ENCODE peak calls at places on chromosomes 1 and 21, in four cellular contexts. One of them, this sample, is unnamed.
A peak's percentile ranks its signal among the peaks of the same experiment; 100 is the strongest.

GRCh38 chr21:36756527-36756926 is 57.6 kb downstream of the SIM2 start:
- DNase-seq in tibial nerve: no peak
- DNase-seq in brain microvascular endothelial cell: peak; percentile 23
- DNase-seq in stomach: peak; percentile 11
- DNase-seq in this sample: no peak

GRCh38 chr1:43666608-43667007 is 16.7 kb downstream of the KDM4A start:
- DNase-seq in stomach: no peak
- DNase-seq in tibial nerve: no peak
- DNase-seq in brain microvascular endothelial cell: no peak
- DNase-seq in this sample: no peak

GRCh38 chr1:167629681-167630567 is at the start of gene RCSD1:
- DNase-seq in brain microvascular endothelial cell: no peak
- DNase-seq in stomach: peak; percentile 47
- DNase-seq in tibial nerve: no peak
- DNase-seq in this sample: no peak

GRCh38 chr21:42746593-42747266 is 93.3 kb downstream of the PDE9A start:
- DNase-seq in stomach: peak; percentile 53
- DNase-seq in tibial nerve: no peak
- DNase-seq in brain microvascular endothelial cell: no peak
- DNase-seq in this sample: no peak

GRCh38 chr1:29004813-29005212 is 90.4 kb downstream of the EPB41 start:
- DNase-seq in brain microvascular endothelial cell: no peak
- DNase-seq in stomach: no peak
- DNase-seq in tibial nerve: no peak
- DNase-seq in this sample: no peak

GRCh38 chr1:22137006-22137720 is 5.7 kb downstream of the WNT4 start:
- DNase-seq in brain microvascular endothelial cell: no peak
- DNase-seq in stomach: no peak
- DNase-seq in tibial nerve: no peak
- DNase-seq in this sample: no peak

GRCh38 chr1:47707887-47708535 is 270.2 kb downstream of the FOXD2 start:
- DNase-seq in tibial nerve: no peak
- DNase-seq in stomach: no peak
- DNase-seq in brain microvascular endothelial cell: no peak
- DNase-seq in this sample: no peak

GRCh38 chr1:19799233-19799876 is 361 bp downstream of the TMCO4 start:
- DNase-seq in stomach: peak; percentile 84
- DNase-seq in tibial nerve: peak; percentile 27
- DNase-seq in brain microvascular endothelial cell: no peak
- DNase-seq in this sample: no peak

GRCh38 chr1:229012823-229013222 is 258.1 kb upstream of the RAB4A start:
- DNase-seq in brain microvascular endothelial cell: peak; percentile 39
- DNase-seq in stomach: no peak
- DNase-seq in tibial nerve: no peak
- DNase-seq in this sample: no peak

GRCh38 chr1:229018674-229019295 is 252.1 kb upstream of the RAB4A start:
- DNase-seq in tibial nerve: no peak
- DNase-seq in brain microvascular endothelial cell: no peak
- DNase-seq in stomach: no peak
- DNase-seq in this sample: no peak

GRCh38 chr1:229015791-229016190 is 255.1 kb upstream of the RAB4A start:
- DNase-seq in brain microvascular endothelial cell: no peak
- DNase-seq in tibial nerve: no peak
- DNase-seq in stomach: no peak
- DNase-seq in this sample: no peak

GRCh38 chr1:229011022-229011421 is 259.9 kb upstream of the RAB4A start:
- DNase-seq in stomach: no peak
- DNase-seq in brain microvascular endothelial cell: no peak
- DNase-seq in tibial nerve: no peak
- DNase-seq in this sample: no peak

GRCh38 chr1:229013981-229014380 is 256.9 kb upstream of the RAB4A start:
- DNase-seq in tibial nerve: no peak
- DNase-seq in brain microvascular endothelial cell: no peak
- DNase-seq in stomach: no peak
- DNase-seq in this sample: no peak
- TF ChIP-seq CTCF in tibial nerve: no peak
- TF ChIP-seq CTCF in brain microvascular endothelial cell: no peak
- TF ChIP-seq CTCF in stomach: no peak
- TF ChIP-seq CTCF in this sample: no peak

DNA sequence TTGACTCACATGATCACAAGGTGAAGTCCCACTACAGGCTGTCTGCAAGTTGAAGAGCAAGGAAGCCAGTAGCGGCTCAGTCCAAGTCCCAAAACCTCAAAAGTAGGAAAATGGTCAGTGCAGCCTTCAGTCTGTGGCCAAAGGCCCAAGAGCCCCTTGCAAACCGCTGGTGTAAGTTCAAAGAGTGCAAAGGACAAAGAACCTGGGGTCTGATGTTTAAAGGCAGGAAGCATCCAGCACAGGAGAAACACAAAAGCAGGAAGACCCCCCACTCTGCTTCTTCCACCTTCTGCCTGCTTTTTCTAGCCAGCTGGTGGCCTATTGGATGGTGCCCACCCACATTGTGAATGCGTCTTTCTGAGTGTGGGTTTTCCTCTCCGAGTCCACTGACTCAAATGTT is 2222.6 kb downstream of the MRPL39 start:
- DNase-seq in tibial nerve: no peak
- DNase-seq in brain microvascular endothelial cell: no peak
- DNase-seq in stomach: no peak
- DNase-seq in this sample: no peak
- H3K4me3 ChIP-seq in tibial nerve: no peak overlapping the region
- H3K4me3 ChIP-seq in brain microvascular endothelial cell: no peak overlapping the region
- H3K4me3 ChIP-seq in stomach: no peak overlapping the region
- H3K4me3 ChIP-seq in this sample: no peak overlapping the region

DNA sequence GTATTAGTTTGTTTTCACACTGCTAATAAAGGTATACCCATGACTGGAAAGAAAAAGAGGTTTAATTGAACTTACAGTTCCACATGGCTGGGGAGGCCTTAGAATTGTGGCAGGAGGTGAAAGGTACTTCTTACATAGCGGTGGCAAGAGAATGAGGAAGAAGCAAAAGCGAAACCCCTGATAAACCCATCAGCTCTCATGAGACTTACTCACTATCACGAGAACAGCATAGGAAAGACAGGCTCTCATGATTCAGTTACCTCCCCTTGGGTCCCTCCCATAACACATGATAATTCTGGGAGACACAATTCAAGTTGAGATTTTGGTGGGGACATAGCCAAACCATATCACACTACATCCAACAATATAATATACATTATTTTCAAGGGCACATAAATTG is 145.7 kb upstream of the BARHL2 start:
- DNase-seq in brain microvascular endothelial cell: no peak
- DNase-seq in tibial nerve: no peak
- DNase-seq in stomach: no peak
- DNase-seq in this sample: no peak
- TF ChIP-seq CTCF in brain microvascular endothelial cell: no peak
- TF ChIP-seq CTCF in tibial nerve: no peak
- TF ChIP-seq CTCF in stomach: no peak
- TF ChIP-seq CTCF in this sample: no peak

GRCh38 chr1:26281971-26282693 is 2.2 kb downstream of the SH3BGRL3 start:
- DNase-seq in tibial nerve: no peak
- DNase-seq in brain microvascular endothelial cell: no peak
- DNase-seq in stomach: no peak
- DNase-seq in this sample: no peak
- H3K4me3 ChIP-seq in tibial nerve: no peak overlapping the region
- H3K4me3 ChIP-seq in brain microvascular endothelial cell: peak overlapping the region; percentile 78
- H3K4me3 ChIP-seq in stomach: peak overlapping the region; percentile 65
- H3K4me3 ChIP-seq in this sample: peak overlapping the region; percentile 81

DNA sequence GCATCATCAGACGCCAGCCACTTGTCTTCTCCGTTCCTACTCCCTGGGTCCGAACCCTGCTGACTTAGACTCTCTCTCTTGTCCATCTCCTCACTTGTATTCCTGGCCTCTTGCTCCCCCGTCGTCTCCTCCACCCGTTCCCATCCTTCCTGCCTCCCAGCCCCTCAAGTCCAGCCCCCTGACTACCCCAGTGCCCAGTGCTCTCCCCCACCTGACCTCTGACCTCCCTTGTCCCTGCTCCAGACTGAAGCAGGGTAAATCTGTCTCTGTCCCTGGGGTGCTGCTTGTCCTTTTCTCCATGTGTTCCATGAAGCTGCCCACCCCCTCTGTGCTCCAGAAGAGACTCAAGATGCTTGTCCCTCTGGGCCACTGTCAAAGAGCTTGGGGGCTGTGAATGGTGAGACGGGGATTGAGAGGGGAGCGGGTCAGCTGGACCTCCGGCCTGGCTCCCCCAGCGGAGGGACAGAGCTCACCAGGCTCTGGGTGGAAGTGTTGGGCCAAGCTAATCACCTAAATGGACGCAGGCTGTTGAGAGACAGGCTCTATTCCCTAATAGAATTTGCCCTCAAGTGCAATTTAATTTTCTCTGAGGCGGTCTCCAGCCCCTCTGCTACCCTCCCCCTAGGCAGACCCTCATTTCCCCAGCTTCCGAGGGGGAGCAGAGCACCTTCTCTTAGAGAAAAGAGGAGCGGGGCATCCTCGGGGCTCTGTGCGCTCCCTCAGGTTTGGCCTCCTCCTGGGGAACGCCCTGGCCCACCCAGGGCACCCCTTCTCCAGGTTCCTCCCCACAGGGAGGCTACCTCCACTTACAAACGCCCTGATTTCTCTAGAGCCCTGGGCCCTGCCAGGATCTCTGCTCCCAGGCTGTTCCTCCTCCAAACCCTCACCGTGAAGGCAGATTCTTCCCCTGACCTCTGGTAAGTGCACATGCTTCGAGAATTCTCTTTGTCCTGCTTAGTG is 11.0 kb upstream of the LHX4 start:
- DNase-seq in stomach: no peak
- DNase-seq in brain microvascular endothelial cell: no peak
- DNase-seq in tibial nerve: no peak
- DNase-seq in this sample: no peak
- TF ChIP-seq CTCF in stomach: no peak
- TF ChIP-seq CTCF in brain microvascular endothelial cell: no peak
- TF ChIP-seq CTCF in tibial nerve: no peak
- TF ChIP-seq CTCF in this sample: no peak

This sample was measured in AG04449.